ENCODE peak calls at places on chromosomes 4 and X, in seven cellular contexts. O is IMR-90, C is fibroblast of pulmonary artery, K is cardiac muscle cell, E is OCI-LY7, D is cardiac fibroblast, L is choroid plexus epithelial cell. A is an unnamed sample.

GRCh38 chr4:155237567-155237966 is 29.1 kb downstream of the NPY2R start:
- DNase-seq in O (no peak), C (no peak), K (no peak), E (no peak), D (no peak), L (no peak), A (no peak)

GRCh38 chr4:183637461-183637860 is 21.5 kb downstream of the RWDD4 start:
- DNase-seq in O (peak; percentile 53), C (no peak), K (no peak), E (no peak), D (no peak), L (peak; percentile 53), A (no peak)

GRCh38 chr4:67680568-67681222 is 20.3 kb downstream of the UBA6 start:
- DNase-seq in O (peak; percentile 31), C (peak; percentile 38), K (no peak), E (no peak), D (peak; percentile 84), L (peak; percentile 66), A (no peak)

GRCh38 chr4:23945521-23946017 is 55.7 kb upstream of the PPARGC1A start:
- DNase-seq in O (peak; percentile 86), C (peak; percentile 68), K (no peak), E (no peak), D (peak; percentile 84), L (peak; percentile 75), A (peak; percentile 9)

GRCh38 chrX:634306-634958 is 3.8 kb downstream of the SHOX start:
- DNase-seq in O (no peak), C (no peak), K (no peak), E (no peak), D (peak; percentile 14), L (no peak), A (no peak)

GRCh38 chrX:13123857-13124345 is 79.5 kb upstream of the FAM9C start:
- DNase-seq in O (peak; percentile 85), C (peak; percentile 49), K (no peak), E (no peak), D (peak; percentile 79), L (peak; percentile 85), A (peak; percentile 48)

GRCh38 chr4:56764775-56765174 is 56.7 kb downstream of the SPINK2 start:
- DNase-seq in O (peak; percentile 71), C (peak; percentile 14), K (no peak), E (no peak), D (peak; percentile 18), L (no peak), A (no peak)

GRCh38 chr4:119132306-119132705 is 3.3 kb upstream of the MYOZ2 start:
- DNase-seq in O (peak; percentile 28), C (no peak), K (no peak), E (no peak), D (peak; percentile 71), L (no peak), A (no peak)

GRCh38 chr4:6333301-6334202 is 63.9 kb downstream of the WFS1 start:
- DNase-seq in O (no peak), C (peak; percentile 18), K (no peak), E (peak; percentile 39), D (peak; percentile 39), L (peak; percentile 31), A (peak; percentile 25)

GRCh38 chrX:13007519-13008188 is 32.7 kb downstream of the TMSB4X start:
- DNase-seq in O (peak; percentile 33), C (peak; percentile 70), K (no peak), E (no peak), D (peak; percentile 61), L (no peak), A (no peak)

GRCh38 chr4:103002551-103002950 is 17.0 kb downstream of the SLC9B1 start:
- DNase-seq in O (peak; percentile 36), C (peak; percentile 52), K (peak; percentile 57), E (no peak), D (peak; percentile 37), L (peak; percentile 52), A (no peak)

GRCh38 chr4:130563891-130564418 is 1468.0 kb downstream of the C4orf33 start:
- DNase-seq in O (no peak), C (no peak), K (no peak), E (no peak), D (no peak), L (no peak), A (no peak)
- H3K4me3 ChIP-seq in O (peak overlapping the region; percentile 38), C (peak overlapping the region; percentile 44), K (no peak overlapping the region), E (no peak overlapping the region), D (peak overlapping the region; percentile 22), L (peak overlapping the region; percentile 50), A (no peak overlapping the region)

DNA sequence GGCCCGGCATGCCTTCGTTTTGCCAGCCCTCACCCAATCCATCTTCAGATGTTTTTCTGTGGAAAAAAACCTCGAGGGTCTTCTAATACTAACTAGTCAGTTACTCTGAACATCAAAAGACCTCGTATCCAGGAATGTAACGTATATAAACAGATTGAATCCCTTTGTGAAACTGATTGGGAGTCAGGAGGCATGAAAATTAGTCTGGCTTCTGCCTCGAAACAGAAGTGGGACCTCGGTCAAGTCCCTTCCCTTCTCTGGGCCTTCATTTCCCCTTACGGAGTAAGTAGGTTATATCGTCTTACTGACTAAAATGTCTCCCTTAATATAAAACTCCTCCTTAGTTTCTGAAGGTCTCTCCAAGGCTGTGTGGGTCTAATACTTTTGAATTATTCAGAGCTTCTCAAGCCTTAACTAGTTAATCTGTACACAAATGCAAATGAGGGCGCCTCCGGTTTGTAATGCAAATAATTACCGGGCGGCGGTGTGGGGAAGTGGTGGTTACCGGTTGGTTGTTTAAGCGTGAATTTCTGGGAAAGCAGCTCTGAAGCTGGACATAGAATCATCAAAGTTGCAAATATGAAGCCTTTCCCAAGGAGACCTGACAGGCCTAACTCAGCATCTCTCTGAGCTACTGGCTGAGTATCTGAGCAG is 11.4 kb upstream of the NKRF start:
- DNase-seq in O (no peak), C (no peak), K (no peak), E (peak; percentile 45), D (no peak), L (no peak), A (no peak)
- H3K4me3 ChIP-seq in O (no peak overlapping the region), C (no peak overlapping the region), K (no peak overlapping the region), E (peak overlapping the region; percentile 46), D (no peak overlapping the region), L (no peak overlapping the region), A (no peak overlapping the region)

DNA sequence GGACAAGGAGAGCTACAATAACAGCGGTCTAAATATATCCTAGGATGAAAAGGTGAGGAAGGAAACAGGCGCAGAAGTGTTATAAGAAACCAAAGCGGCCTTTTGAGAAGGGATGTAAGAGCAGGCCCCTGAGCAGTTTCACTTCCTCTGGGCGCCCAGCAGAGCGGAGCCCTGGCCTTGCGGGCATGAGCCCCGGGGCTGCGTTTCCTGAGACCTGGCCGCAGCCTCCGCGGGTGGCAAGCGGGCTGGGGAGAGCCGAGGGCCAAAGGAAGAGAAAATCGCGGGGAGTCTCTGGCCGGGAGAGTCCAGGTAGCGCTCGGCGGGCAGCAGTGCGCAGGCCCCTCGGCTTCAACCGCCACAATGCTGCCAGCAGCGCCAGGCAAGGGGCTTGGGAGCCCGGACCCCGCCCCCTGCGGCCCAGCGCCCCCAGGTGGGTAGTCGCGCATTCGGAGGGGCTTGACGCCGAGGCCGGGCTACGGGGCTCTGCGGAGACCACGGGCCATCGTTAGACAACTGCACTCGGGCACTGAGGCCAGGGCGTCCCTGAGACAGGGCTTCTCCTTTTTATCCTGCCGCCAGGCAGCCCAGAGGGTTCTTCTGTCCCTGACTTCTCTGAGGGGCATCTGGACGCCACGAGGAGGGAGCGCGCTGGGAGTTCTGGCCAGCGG is at the start of gene BANK1:
- DNase-seq in O (peak; percentile 2), C (peak; percentile 31), K (peak; percentile 73), E (peak; percentile 83), D (peak; percentile 43), L (peak; percentile 49), A (no peak)
- H3K4me3 ChIP-seq in O (peak within 1 kb of the TSS; percentile 41), C (peak within 1 kb of the TSS; percentile 43), K (peak within 1 kb of the TSS; percentile 25), E (no peak within 1 kb of the TSS), D (peak within 1 kb of the TSS; percentile 53), L (peak within 1 kb of the TSS; percentile 67), A (no peak within 1 kb of the TSS)

GRCh38 chr4:25879587-25879986 is 16.8 kb upstream of the SEL1L3 start:
- DNase-seq in O (no peak), C (peak; percentile 13), K (no peak), E (no peak), D (no peak), L (no peak), A (no peak)
- H3K4me3 ChIP-seq in O (no peak overlapping the region), C (no peak overlapping the region), K (no peak overlapping the region), E (no peak overlapping the region), D (no peak overlapping the region), L (no peak overlapping the region), A (no peak overlapping the region)

A was measured in Jurkat, Clone E6-1.